ENCODE peak calls at places on chromosomes 12 and 14, in five cellular contexts. J, Y, I, M and P are unnamed samples.
A peak's percentile ranks its signal among the peaks of the same experiment; 100 is the strongest.

GRCh38 chr12:129558036-129558435 is 345.8 kb downstream of the TMEM132D start:
- DNase-seq in J (no peak), Y (no peak), I (no peak), M (no peak), P (no peak)

GRCh38 chr14:65414961-65415589 is 2.5 kb downstream of the FUT8 start:
- DNase-seq in J (peak; percentile 6), Y (no peak), I (peak; percentile 27), M (no peak), P (no peak)

GRCh38 chr14:55583942-55584468 is 4.0 kb downstream of the KTN1 start:
- DNase-seq in J (no peak), Y (no peak), I (no peak), M (no peak), P (no peak)

GRCh38 chr12:22275847-22276246 is 58.7 kb downstream of the ST8SIA1 start:
- DNase-seq in J (peak; percentile 98), Y (no peak), I (peak; percentile 86), M (peak; percentile 58), P (peak; percentile 94)

GRCh38 chr12:20567413-20567812 is 127.7 kb upstream of the SLCO1C1 start:
- DNase-seq in J (no peak), Y (no peak), I (no peak), M (no peak), P (no peak)

GRCh38 chr14:93019970-93020369 is 95.8 kb downstream of the ITPK1 start:
- DNase-seq in J (no peak), Y (no peak), I (no peak), M (no peak), P (no peak)

GRCh38 chr12:66428261-66428660 is 126.0 kb downstream of the HELB start:
- DNase-seq in J (no peak), Y (no peak), I (no peak), M (no peak), P (no peak)

GRCh38 chr12:6230321-6231110 is 30.3 kb downstream of the CD9 start:
- DNase-seq in J (no peak), Y (no peak), I (peak; percentile 75), M (peak; percentile 81), P (peak; percentile 85)

GRCh38 chr12:750356-751191 is 1.8 kb upstream of the WNK1 start:
- DNase-seq in J (no peak), Y (no peak), I (no peak), M (no peak), P (no peak)

GRCh38 chr14:72457641-72458040 is 436.3 kb downstream of the DPF3 start:
- DNase-seq in J (no peak), Y (no peak), I (no peak), M (no peak), P (no peak)

GRCh38 chr12:131702573-131702877 is 8.4 kb upstream of the SFSWAP start:
- DNase-seq in J (no peak), Y (no peak), I (no peak), M (no peak), P (no peak)

DNA sequence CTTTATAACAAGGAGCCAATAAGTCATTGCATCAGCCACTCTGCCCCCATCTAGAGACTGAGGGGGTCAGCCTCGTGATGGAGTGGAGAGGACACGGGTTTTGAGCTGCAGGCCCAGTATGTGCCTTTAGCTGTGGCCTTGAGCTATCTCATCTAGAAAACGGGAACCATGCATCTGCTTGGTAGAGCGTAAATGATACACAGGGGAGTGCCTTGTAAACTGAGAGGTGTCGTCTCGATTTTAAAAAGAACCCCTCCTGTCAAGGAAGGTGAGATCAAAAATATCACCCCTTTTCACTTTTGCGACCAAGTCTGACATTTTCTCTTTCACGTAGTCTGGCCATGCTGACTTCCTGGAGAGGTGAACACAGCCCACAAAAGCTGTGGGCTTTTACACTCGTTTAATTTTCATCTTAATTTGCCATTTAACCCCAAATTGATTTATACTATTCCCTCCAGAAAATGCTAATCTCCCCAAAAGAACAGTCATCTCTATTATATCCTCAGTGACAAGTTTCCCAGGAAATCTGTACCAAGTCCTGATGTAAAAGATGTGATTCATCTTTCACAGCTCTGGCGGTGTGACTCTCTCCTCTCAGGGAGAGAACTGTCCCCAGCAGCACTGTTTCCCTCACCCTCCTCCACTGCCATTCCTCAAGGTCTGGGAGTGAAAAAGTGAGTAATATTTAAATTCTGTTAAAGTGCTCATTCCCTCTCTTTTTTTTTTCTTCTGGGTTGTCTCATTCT is 30.6 kb downstream of the VCPKMT start:
- DNase-seq in J (no peak), Y (no peak), I (no peak), M (no peak), P (no peak)
- H3K27ac ChIP-seq in J (no peak overlapping the region), Y (no peak overlapping the region), I (no peak overlapping the region), M (no peak overlapping the region), P (no peak overlapping the region)

DNA sequence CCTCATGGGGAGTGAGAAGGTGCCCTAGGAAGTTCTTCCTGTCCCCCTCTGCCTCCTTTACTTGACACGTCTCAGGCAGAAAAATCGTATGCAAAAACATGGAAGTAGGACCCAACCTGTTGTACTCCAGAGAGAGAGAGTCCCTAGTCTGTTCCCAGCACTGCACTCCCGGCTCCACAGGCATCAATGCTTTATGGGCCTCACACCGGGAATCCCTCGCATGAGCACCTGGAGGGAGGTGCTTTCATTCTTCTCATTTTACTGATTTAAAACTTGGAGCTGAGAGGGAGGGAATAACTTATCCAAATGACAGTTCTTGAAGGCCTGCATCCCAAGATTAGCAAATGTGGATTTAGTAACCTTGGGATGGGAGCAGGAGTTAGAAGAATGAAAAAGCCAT is 1101.4 kb downstream of the BCL11B start:
- DNase-seq in J (no peak), Y (no peak), I (no peak), M (no peak), P (no peak)
- H3K9me3 ChIP-seq in J (peaks cover 55% of the 10 kb centered on the region), Y (no peaks in the 10 kb centered on the region), I (no peaks in the 10 kb centered on the region), M (no peaks in the 10 kb centered on the region), P (no peaks in the 10 kb centered on the region)

GRCh38 chr14:106518054-106518943 is 991.9 kb downstream of the TMEM121 start:
- DNase-seq in J (no peak), Y (no peak), I (peak; percentile 19), M (no peak), P (no peak)
- TF ChIP-seq CTCF in J (no peak), Y (peak; percentile 58), I (no peak), M (no peak), P (no peak)

GRCh38 chr12:52416788-52417187 is 10.7 kb upstream of the KRT82 start:
- DNase-seq in J (no peak), Y (no peak), I (peak; percentile 18), M (no peak), P (no peak)
- H3K27ac ChIP-seq in J (no peak overlapping the region), Y (no peak overlapping the region), I (no peak overlapping the region), M (no peak overlapping the region), P (no peak overlapping the region)

GRCh38 chr14:105891221-105891602 is 364.8 kb downstream of the TMEM121 start:
- DNase-seq in J (no peak), Y (peak; percentile 0), I (no peak), M (no peak), P (peak; percentile 46)
- H3K9me3 ChIP-seq in J (peaks cover 82% of the 10 kb centered on the region), Y (no peaks in the 10 kb centered on the region), I (no peaks in the 10 kb centered on the region), M (no peaks in the 10 kb centered on the region), P (no peaks in the 10 kb centered on the region)

GRCh38 chr14:79274641-79275366 is 936.5 kb downstream of the DIO2 start:
- DNase-seq in J (no peak), Y (no peak), I (no peak), M (no peak), P (no peak)
- TF ChIP-seq CTCF in J (peak; percentile 48), Y (no peak), I (no peak), M (no peak), P (no peak)

GRCh38 chr14:67253076-67253635 is 11.9 kb downstream of the PALS1 start:
- DNase-seq in J (no peak), Y (no peak), I (no peak), M (no peak), P (no peak)

GRCh38 chr14:67251573-67252226 is 10.5 kb downstream of the PALS1 start:
- DNase-seq in J (no peak), Y (no peak), I (no peak), M (no peak), P (no peak)
- H3K27ac ChIP-seq in J (no peak overlapping the region), Y (no peak overlapping the region), I (no peak overlapping the region), M (no peak overlapping the region), P (no peak overlapping the region)